ENCODE peak calls at places on chromosomes 12 and 14, in eight cellular contexts. One of them, this sample, is unnamed.

GRCh38 chr12:48021485-48022179 is 17.4 kb upstream of the COL2A1 start:
- DNase-seq in neural crest cell: no peak
- DNase-seq in GM23338: peak; percentile 94
- DNase-seq in BJ: no peak
- DNase-seq in A549: no peak
- DNase-seq in AG09309: no peak
- DNase-seq in CD4-positive, alpha-beta T cell: no peak
- DNase-seq in activated B cell treated with CpG ODN at 0.5 μM for 24 hours: no peak
- DNase-seq in this sample: no peak

GRCh38 chr14:61266436-61267220 is 14.5 kb downstream of the TMEM30B start:
- DNase-seq in neural crest cell: no peak
- DNase-seq in GM23338: no peak
- DNase-seq in BJ: no peak
- DNase-seq in A549: no peak
- DNase-seq in AG09309: no peak
- DNase-seq in CD4-positive, alpha-beta T cell: no peak
- DNase-seq in activated B cell treated with CpG ODN at 0.5 μM for 24 hours: no peak
- DNase-seq in this sample: no peak

GRCh38 chr12:68290126-68290525 is 36.7 kb upstream of the IL22 start:
- DNase-seq in neural crest cell: no peak
- DNase-seq in GM23338: no peak
- DNase-seq in BJ: no peak
- DNase-seq in A549: no peak
- DNase-seq in AG09309: no peak
- DNase-seq in CD4-positive, alpha-beta T cell: no peak
- DNase-seq in activated B cell treated with CpG ODN at 0.5 μM for 24 hours: no peak
- DNase-seq in this sample: no peak

GRCh38 chr12:107225626-107226025 is 132.3 kb upstream of the CRY1 start:
- DNase-seq in neural crest cell: no peak
- DNase-seq in GM23338: peak; percentile 61
- DNase-seq in BJ: no peak
- DNase-seq in A549: peak; percentile 25
- DNase-seq in AG09309: no peak
- DNase-seq in CD4-positive, alpha-beta T cell: no peak
- DNase-seq in activated B cell treated with CpG ODN at 0.5 μM for 24 hours: no peak
- DNase-seq in this sample: no peak

GRCh38 chr14:70882771-70883492 is 24.3 kb upstream of the PCNX1 start:
- DNase-seq in neural crest cell: no peak
- DNase-seq in GM23338: no peak
- DNase-seq in BJ: no peak
- DNase-seq in A549: no peak
- DNase-seq in AG09309: peak; percentile 83
- DNase-seq in CD4-positive, alpha-beta T cell: no peak
- DNase-seq in activated B cell treated with CpG ODN at 0.5 μM for 24 hours: no peak
- DNase-seq in this sample: no peak

GRCh38 chr12:5965950-5966383 is 20.9 kb upstream of the ANO2 start:
- DNase-seq in neural crest cell: peak; percentile 72
- DNase-seq in GM23338: peak; percentile 85
- DNase-seq in BJ: no peak
- DNase-seq in A549: peak; percentile 66
- DNase-seq in AG09309: peak; percentile 3
- DNase-seq in CD4-positive, alpha-beta T cell: peak; percentile 24
- DNase-seq in activated B cell treated with CpG ODN at 0.5 μM for 24 hours: no peak
- DNase-seq in this sample: no peak

GRCh38 chr14:67680121-67680602 is 5.7 kb upstream of the VTI1B start:
- DNase-seq in neural crest cell: no peak
- DNase-seq in GM23338: no peak
- DNase-seq in BJ: no peak
- DNase-seq in A549: no peak
- DNase-seq in AG09309: peak; percentile 70
- DNase-seq in CD4-positive, alpha-beta T cell: no peak
- DNase-seq in activated B cell treated with CpG ODN at 0.5 μM for 24 hours: no peak
- DNase-seq in this sample: peak; percentile 71

GRCh38 chr12:23204933-23205778 is 580.2 kb downstream of the ETNK1 start:
- DNase-seq in neural crest cell: no peak
- DNase-seq in GM23338: peak; percentile 72
- DNase-seq in BJ: peak; percentile 3
- DNase-seq in A549: peak; percentile 18
- DNase-seq in AG09309: peak; percentile 23
- DNase-seq in CD4-positive, alpha-beta T cell: no peak
- DNase-seq in activated B cell treated with CpG ODN at 0.5 μM for 24 hours: no peak
- DNase-seq in this sample: peak; percentile 2

GRCh38 chr12:77954156-77954555 is 123.5 kb downstream of the NAV3 start:
- DNase-seq in neural crest cell: no peak
- DNase-seq in GM23338: no peak
- DNase-seq in BJ: no peak
- DNase-seq in A549: no peak
- DNase-seq in AG09309: no peak
- DNase-seq in CD4-positive, alpha-beta T cell: no peak
- DNase-seq in activated B cell treated with CpG ODN at 0.5 μM for 24 hours: no peak
- DNase-seq in this sample: no peak

GRCh38 chr14:105026789-105027563 is 6.1 kb upstream of the CDCA4 start:
- DNase-seq in neural crest cell: no peak
- DNase-seq in GM23338: no peak
- DNase-seq in BJ: no peak
- DNase-seq in A549: no peak
- DNase-seq in AG09309: no peak
- DNase-seq in CD4-positive, alpha-beta T cell: no peak
- DNase-seq in activated B cell treated with CpG ODN at 0.5 μM for 24 hours: no peak
- DNase-seq in this sample: no peak

GRCh38 chr12:91620422-91620821 is 437.8 kb upstream of the DCN start:
- DNase-seq in neural crest cell: no peak
- DNase-seq in GM23338: no peak
- DNase-seq in BJ: no peak
- DNase-seq in A549: no peak
- DNase-seq in AG09309: no peak
- DNase-seq in CD4-positive, alpha-beta T cell: no peak
- DNase-seq in activated B cell treated with CpG ODN at 0.5 μM for 24 hours: no peak
- DNase-seq in this sample: no peak

GRCh38 chr12:91622981-91623380 is 440.4 kb upstream of the DCN start:
- DNase-seq in neural crest cell: no peak
- DNase-seq in GM23338: no peak
- DNase-seq in BJ: no peak
- DNase-seq in A549: no peak
- DNase-seq in AG09309: no peak
- DNase-seq in CD4-positive, alpha-beta T cell: no peak
- DNase-seq in activated B cell treated with CpG ODN at 0.5 μM for 24 hours: no peak
- DNase-seq in this sample: no peak

GRCh38 chr12:91618281-91618680 is 435.7 kb upstream of the DCN start:
- DNase-seq in neural crest cell: no peak
- DNase-seq in GM23338: no peak
- DNase-seq in BJ: no peak
- DNase-seq in A549: no peak
- DNase-seq in AG09309: no peak
- DNase-seq in CD4-positive, alpha-beta T cell: no peak
- DNase-seq in activated B cell treated with CpG ODN at 0.5 μM for 24 hours: no peak
- DNase-seq in this sample: no peak

GRCh38 chr12:91617830-91618229 is 435.2 kb upstream of the DCN start:
- DNase-seq in neural crest cell: no peak
- DNase-seq in GM23338: no peak
- DNase-seq in BJ: no peak
- DNase-seq in A549: no peak
- DNase-seq in AG09309: no peak
- DNase-seq in CD4-positive, alpha-beta T cell: no peak
- DNase-seq in activated B cell treated with CpG ODN at 0.5 μM for 24 hours: no peak
- DNase-seq in this sample: no peak

GRCh38 chr12:91620949-91621348 is 438.3 kb upstream of the DCN start:
- DNase-seq in neural crest cell: no peak
- DNase-seq in GM23338: no peak
- DNase-seq in BJ: no peak
- DNase-seq in A549: no peak
- DNase-seq in AG09309: no peak
- DNase-seq in CD4-positive, alpha-beta T cell: no peak
- DNase-seq in activated B cell treated with CpG ODN at 0.5 μM for 24 hours: no peak
- DNase-seq in this sample: no peak
- TF ChIP-seq CTCF in neural crest cell: no peak
- TF ChIP-seq CTCF in GM23338: no peak
- TF ChIP-seq CTCF in BJ: no peak
- TF ChIP-seq CTCF in A549: no peak
- TF ChIP-seq CTCF in AG09309: no peak
- TF ChIP-seq CTCF in CD4-positive, alpha-beta T cell: no peak
- TF ChIP-seq CTCF in activated B cell treated with CpG ODN at 0.5 μM for 24 hours: no peak
- TF ChIP-seq CTCF in this sample: peak; percentile 32

DNA sequence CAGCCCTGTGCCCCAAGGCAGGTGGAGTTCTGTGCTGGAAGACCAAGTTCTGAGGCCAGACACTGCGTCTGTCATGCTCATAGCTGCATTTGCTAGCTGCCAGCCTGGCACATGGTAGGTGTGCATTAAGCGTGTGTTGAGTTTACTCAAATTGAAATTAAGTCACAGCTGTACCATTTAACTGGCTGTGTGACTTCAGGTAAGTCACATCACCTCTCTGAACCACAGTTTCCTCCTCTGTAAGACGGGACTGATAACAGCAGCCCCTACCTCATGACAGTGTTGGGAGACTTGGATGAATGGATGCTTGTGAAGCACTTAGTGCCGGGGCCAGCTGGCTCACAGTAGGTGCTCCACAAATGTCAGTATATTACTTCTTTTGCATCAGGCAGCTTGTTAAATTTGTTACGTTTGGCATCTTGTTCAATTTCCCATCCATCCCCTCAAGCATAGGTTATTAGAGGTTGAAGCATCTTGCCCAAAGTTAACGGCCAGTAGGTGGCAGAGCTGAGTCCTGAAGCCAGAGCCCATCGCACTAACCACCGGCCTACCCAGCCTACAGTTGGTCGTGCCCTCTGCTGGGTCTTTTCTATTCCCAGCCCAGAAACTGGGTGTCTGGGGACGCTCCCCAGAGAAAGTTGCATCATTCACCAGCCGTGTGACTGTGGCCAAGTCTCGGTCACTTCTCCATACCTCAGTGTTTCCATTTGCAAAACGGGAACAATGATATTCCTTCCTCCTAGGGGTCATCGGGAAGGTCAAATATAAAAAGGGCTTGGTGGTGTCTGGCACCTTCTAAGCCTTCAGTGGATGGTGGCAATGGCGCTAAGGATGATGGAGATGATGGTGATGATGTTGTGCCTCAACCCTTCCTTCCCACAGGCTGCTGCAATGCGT is 4.5 kb downstream of the DAO start:
- DNase-seq in neural crest cell: peak; percentile 51
- DNase-seq in GM23338: peak; percentile 82
- DNase-seq in BJ: no peak
- DNase-seq in A549: peak; percentile 43
- DNase-seq in AG09309: no peak
- DNase-seq in CD4-positive, alpha-beta T cell: peak; percentile 54
- DNase-seq in activated B cell treated with CpG ODN at 0.5 μM for 24 hours: peak; percentile 43
- DNase-seq in this sample: no peak
- TF ChIP-seq CTCF in neural crest cell: peak; percentile 62
- TF ChIP-seq CTCF in GM23338: peak; percentile 81
- TF ChIP-seq CTCF in BJ: peak; percentile 54
- TF ChIP-seq CTCF in A549: peak; percentile 63
- TF ChIP-seq CTCF in AG09309: peak; percentile 57
- TF ChIP-seq CTCF in CD4-positive, alpha-beta T cell: peak; percentile 60
- TF ChIP-seq CTCF in activated B cell treated with CpG ODN at 0.5 μM for 24 hours: no peak
- TF ChIP-seq CTCF in this sample: peak; percentile 39

DNA sequence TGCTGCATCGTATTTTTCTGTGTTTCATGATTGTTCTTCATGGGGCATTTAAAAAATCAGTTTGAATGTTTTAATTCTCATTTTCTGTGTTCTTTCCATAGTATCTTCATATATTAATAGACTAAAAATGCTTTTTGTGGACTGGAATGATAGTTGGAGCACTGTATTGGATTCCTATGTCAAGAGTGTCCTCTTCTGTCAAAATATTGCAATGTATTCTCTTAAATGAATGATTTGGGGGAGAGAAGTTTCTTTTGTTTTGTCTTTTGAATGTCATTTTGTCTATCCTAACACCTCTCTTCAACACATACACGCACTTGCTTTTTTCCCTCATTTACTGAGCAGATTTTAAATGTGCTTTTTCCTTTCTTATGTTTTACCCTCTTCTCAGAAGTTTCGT is 4.7 kb upstream of the EIF2S3B start:
- DNase-seq in neural crest cell: no peak
- DNase-seq in GM23338: no peak
- DNase-seq in BJ: no peak
- DNase-seq in A549: no peak
- DNase-seq in AG09309: peak; percentile 0
- DNase-seq in CD4-positive, alpha-beta T cell: no peak
- DNase-seq in activated B cell treated with CpG ODN at 0.5 μM for 24 hours: no peak
- DNase-seq in this sample: no peak
- TF ChIP-seq CTCF in neural crest cell: no peak
- TF ChIP-seq CTCF in GM23338: no peak
- TF ChIP-seq CTCF in BJ: peak; percentile 35
- TF ChIP-seq CTCF in A549: peak; percentile 70
- TF ChIP-seq CTCF in AG09309: peak; percentile 38
- TF ChIP-seq CTCF in CD4-positive, alpha-beta T cell: no peak
- TF ChIP-seq CTCF in activated B cell treated with CpG ODN at 0.5 μM for 24 hours: no peak
- TF ChIP-seq CTCF in this sample: no peak

GRCh38 chr14:77245820-77246219 is 25.2 kb downstream of the NGB start:
- DNase-seq in neural crest cell: no peak
- DNase-seq in GM23338: peak; percentile 55
- DNase-seq in BJ: no peak
- DNase-seq in A549: no peak
- DNase-seq in AG09309: no peak
- DNase-seq in CD4-positive, alpha-beta T cell: no peak
- DNase-seq in activated B cell treated with CpG ODN at 0.5 μM for 24 hours: no peak
- DNase-seq in this sample: no peak
- TF ChIP-seq CTCF in neural crest cell: peak; percentile 27
- TF ChIP-seq CTCF in GM23338: peak; percentile 56
- TF ChIP-seq CTCF in BJ: no peak
- TF ChIP-seq CTCF in A549: no peak
- TF ChIP-seq CTCF in AG09309: no peak
- TF ChIP-seq CTCF in CD4-positive, alpha-beta T cell: no peak
- TF ChIP-seq CTCF in activated B cell treated with CpG ODN at 0.5 μM for 24 hours: no peak
- TF ChIP-seq CTCF in this sample: no peak

DNA sequence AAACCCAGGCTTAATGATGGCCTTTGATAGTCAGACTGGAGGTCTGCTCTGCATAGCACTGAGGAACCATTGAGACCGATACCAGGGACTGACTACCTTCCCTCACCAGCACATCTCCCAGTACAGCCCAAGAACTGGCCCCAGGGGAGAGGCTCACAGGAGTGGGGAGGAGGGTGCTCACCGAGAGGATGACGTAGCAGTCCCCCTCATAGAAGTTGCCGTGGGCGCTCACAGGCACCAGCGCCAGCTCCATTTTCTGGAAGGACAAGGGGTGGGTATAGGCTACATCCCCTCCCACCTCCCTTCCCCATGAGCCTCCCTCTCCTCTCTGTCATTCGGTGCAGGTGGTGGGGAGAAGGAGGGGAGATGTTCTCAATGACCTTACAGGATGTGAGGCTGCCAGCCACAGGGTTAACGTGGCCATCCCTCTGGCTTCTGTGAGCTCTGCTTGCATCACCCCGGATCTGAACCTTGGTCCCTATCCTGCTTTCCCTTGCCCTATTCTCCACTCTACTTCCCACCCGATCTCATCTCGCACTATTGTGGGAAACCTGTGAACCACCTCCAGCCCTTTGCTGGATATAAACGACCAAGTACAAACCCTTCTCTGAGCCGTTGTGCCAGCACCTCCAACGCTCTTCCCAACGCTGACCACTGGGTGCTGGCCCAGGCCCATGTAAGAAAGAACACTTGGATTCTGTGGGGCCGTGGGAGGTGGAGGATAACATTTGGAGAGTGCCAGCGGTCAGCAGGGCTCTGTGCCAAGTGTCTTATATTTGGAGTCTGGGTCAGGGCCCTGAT is 4.4 kb downstream of the AVIL start:
- DNase-seq in neural crest cell: no peak
- DNase-seq in GM23338: no peak
- DNase-seq in BJ: no peak
- DNase-seq in A549: no peak
- DNase-seq in AG09309: no peak
- DNase-seq in CD4-positive, alpha-beta T cell: no peak
- DNase-seq in activated B cell treated with CpG ODN at 0.5 μM for 24 hours: no peak
- DNase-seq in this sample: no peak
- TF ChIP-seq CTCF in neural crest cell: no peak
- TF ChIP-seq CTCF in GM23338: peak; percentile 14
- TF ChIP-seq CTCF in BJ: no peak
- TF ChIP-seq CTCF in A549: no peak
- TF ChIP-seq CTCF in AG09309: peak; percentile 23
- TF ChIP-seq CTCF in CD4-positive, alpha-beta T cell: no peak
- TF ChIP-seq CTCF in activated B cell treated with CpG ODN at 0.5 μM for 24 hours: no peak
- TF ChIP-seq CTCF in this sample: no peak

GRCh38 chr12:40038619-40039018 is 67.3 kb downstream of the SLC2A13 start:
- DNase-seq in neural crest cell: no peak
- DNase-seq in GM23338: no peak
- DNase-seq in BJ: no peak
- DNase-seq in A549: no peak
- DNase-seq in AG09309: no peak
- DNase-seq in CD4-positive, alpha-beta T cell: no peak
- DNase-seq in activated B cell treated with CpG ODN at 0.5 μM for 24 hours: no peak
- DNase-seq in this sample: no peak
- TF ChIP-seq CTCF in neural crest cell: no peak
- TF ChIP-seq CTCF in GM23338: no peak
- TF ChIP-seq CTCF in BJ: no peak
- TF ChIP-seq CTCF in A549: no peak
- TF ChIP-seq CTCF in AG09309: no peak
- TF ChIP-seq CTCF in CD4-positive, alpha-beta T cell: no peak
- TF ChIP-seq CTCF in activated B cell treated with CpG ODN at 0.5 μM for 24 hours: no peak
- TF ChIP-seq CTCF in this sample: no peak

This sample was measured in AG04449.